ENCODE peak calls at places on chromosomes 3 and 15, in six cellular contexts. S is adrenal gland, J is right lobe of liver, H is lung, G is mesendoderm, B is GM23338. C is an unnamed sample.
A peak's percentile ranks its signal among the peaks of the same experiment; 100 is the strongest.

GRCh38 chr3:50241163-50241562 is 5.2 kb downstream of the GNAI2 start:
- DNase-seq in B (peak; percentile 99), S (no peak), H (no peak), G (peak; percentile 91), J (no peak), C (no peak)

GRCh38 chr3:4772171-4772804 is 206.9 kb upstream of the BHLHE40 start:
- DNase-seq in B (no peak), H (peak; percentile 51), G (no peak), S (peak; percentile 95), J (peak; percentile 64), C (peak; percentile 90)

GRCh38 chr3:71443332-71443731 is 140.2 kb downstream of the FOXP1 start:
- DNase-seq in J (no peak), G (no peak), S (no peak), H (no peak), B (no peak), C (no peak)

GRCh38 chr3:36943601-36944000 is 1.3 kb downstream of the TRANK1 start:
- DNase-seq in H (no peak), G (peak; percentile 40), B (peak; percentile 47), J (no peak), S (no peak), C (no peak)

GRCh38 chr3:172557515-172558220 is 34.4 kb upstream of the TNFSF10 start:
- DNase-seq in S (no peak), G (no peak), B (no peak), H (no peak), J (no peak), C (no peak)

GRCh38 chr3:70889162-70890045 is 577.0 kb upstream of the MDFIC2 start:
- DNase-seq in J (no peak), H (no peak), S (peak; percentile 62), B (no peak), G (no peak), C (no peak)

GRCh38 chr15:98812711-98813441 is 164.5 kb downstream of the IGF1R start:
- DNase-seq in S (peak; percentile 56), B (peak; percentile 79), G (peak; percentile 66), H (no peak), J (no peak), C (no peak)

GRCh38 chr3:30352919-30353318 is 253.5 kb upstream of the TGFBR2 start:
- DNase-seq in H (no peak), S (no peak), B (no peak), J (no peak), G (no peak), C (no peak)

GRCh38 chr3:21328982-21329381 is 422.0 kb downstream of the ZNF385D start:
- DNase-seq in S (no peak), H (no peak), J (no peak), B (no peak), G (no peak), C (no peak)

GRCh38 chr3:64888840-64889239 is 201.0 kb upstream of the ADAMTS9 start:
- DNase-seq in S (no peak), G (no peak), B (no peak), H (no peak), J (no peak), C (no peak)

GRCh38 chr3:72482589-72483249 is 365.5 kb downstream of the SHQ1 start:
- DNase-seq in S (peak; percentile 92), H (peak; percentile 73), G (peak; percentile 69), B (peak; percentile 28), J (peak; percentile 84), C (peak; percentile 71)

GRCh38 chr3:17481116-17481515 is 261.3 kb downstream of the TBC1D5 start:
- DNase-seq in H (no peak), S (no peak), G (no peak), J (no peak), B (no peak), C (no peak)

GRCh38 chr15:32718822-32719716 is 1.3 kb downstream of the GREM1 start:
- DNase-seq in S (no peak), B (peak; percentile 63), H (no peak), G (peak; percentile 52), J (peak; percentile 52), C (peak; percentile 49)

GRCh38 chr15:95286316-95286880 is 1044.1 kb upstream of the NR2F2 start:
- DNase-seq in B (no peak), J (no peak), S (no peak), G (no peak), H (no peak), C (no peak)

GRCh38 chr15:28960979-28961378 is 75.2 kb downstream of the APBA2 start:
- DNase-seq in B (no peak), S (no peak), G (peak; percentile 16), J (no peak), H (no peak), C (no peak)

DNA sequence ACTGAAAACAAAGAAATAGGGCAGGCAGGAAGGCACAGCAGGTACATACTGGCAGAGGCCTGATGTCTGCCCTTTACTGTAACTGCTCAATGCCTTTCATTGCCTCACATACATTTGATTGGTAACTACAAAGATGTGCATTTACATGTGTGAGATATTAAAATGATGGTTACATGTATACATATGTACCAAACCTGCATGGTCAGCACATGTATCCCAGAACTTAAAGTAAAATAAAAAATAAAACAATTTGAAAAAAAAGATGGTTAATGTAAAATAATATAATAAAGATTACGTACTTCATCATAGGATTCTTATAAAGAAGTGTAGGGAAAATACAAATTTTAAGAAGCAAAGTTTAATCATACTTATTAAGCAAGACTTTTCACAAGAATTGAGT is 15.1 kb downstream of the SSR3 start:
- DNase-seq in S (no peak), J (no peak), B (no peak), G (no peak), H (no peak), C (no peak)
- H3K36me3 ChIP-seq in S (no peaks in the 10 kb centered on the region), J (no peaks in the 10 kb centered on the region), B (peaks cover 36% of the 10 kb centered on the region), G (peaks cover 2% of the 10 kb centered on the region), H (peaks cover 32% of the 10 kb centered on the region), C (no peaks in the 10 kb centered on the region)

DNA sequence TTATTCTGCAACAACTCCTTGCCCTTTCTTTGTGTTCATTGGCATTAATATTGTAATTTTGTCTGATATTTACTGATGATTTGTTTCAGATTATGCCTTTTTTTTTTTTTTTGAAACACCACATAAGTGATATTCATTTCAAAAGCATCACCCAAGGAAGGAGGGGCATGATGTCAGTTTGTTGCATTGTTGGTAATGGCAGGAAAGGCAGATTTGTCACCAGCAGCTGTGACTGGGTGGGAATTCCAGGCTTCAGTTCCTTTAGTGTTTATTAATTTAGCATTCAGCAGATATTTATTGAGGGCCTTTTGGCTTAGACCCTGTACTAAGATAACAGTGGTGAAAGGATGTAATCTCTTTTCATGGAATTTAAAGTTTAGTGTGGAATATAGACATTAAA is 19.5 kb downstream of the SENP2 start:
- DNase-seq in G (no peak), H (no peak), J (no peak), S (no peak), B (no peak), C (no peak)
- H3K36me3 ChIP-seq in G (no peaks in the 10 kb centered on the region), H (peaks cover 43% of the 10 kb centered on the region), J (no peaks in the 10 kb centered on the region), S (peaks cover 65% of the 10 kb centered on the region), B (peaks cover 58% of the 10 kb centered on the region), C (no peaks in the 10 kb centered on the region)

DNA sequence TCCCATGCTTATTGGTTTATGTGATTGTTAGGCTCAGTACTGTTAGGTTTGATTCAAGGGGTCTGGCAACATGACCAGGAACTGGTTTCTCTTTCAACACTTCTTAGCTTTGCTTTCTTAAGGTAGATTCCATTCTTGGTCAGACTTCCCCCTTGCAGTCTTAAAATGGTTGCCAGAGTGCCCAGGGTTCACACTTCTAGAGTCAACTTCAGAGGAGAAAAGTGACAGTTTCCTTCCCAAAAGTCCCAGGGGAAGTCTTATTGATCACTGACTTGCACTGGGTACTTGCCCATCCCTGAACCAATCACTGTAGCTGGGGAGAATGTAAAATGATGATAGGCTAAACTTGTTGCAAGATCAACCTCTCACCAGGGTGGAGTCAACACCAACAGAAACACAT is 14.1 kb downstream of the MGLL start:
- DNase-seq in B (no peak), H (no peak), J (no peak), G (no peak), S (no peak), C (no peak)
- H3K36me3 ChIP-seq in B (no peaks in the 10 kb centered on the region), H (peaks cover 3% of the 10 kb centered on the region), J (peaks cover 4% of the 10 kb centered on the region), G (no peaks in the 10 kb centered on the region), S (no peaks in the 10 kb centered on the region), C (no peaks in the 10 kb centered on the region)

DNA sequence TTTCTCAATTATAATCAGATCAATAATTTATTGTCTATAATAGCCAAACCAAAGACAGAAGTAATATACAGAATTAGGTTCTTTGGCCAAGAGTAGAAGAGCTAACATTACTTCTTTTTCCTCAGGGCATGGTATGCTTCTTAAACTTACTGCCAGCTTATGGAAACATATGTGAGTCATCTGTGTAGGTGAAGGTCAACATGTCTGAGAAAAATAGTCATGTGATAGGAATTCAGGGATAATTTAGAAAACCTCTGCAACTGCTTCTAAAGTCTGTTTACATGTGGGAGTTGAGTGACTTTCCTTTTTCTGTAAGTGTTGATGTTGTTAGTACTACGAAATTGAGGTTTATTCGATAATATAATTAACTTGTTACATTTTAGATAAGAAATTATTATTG is 19.2 kb upstream of the MAP6D1 start:
- DNase-seq in J (no peak), B (no peak), S (no peak), G (no peak), H (no peak), C (no peak)
- H3K36me3 ChIP-seq in J (no peaks in the 10 kb centered on the region), B (peaks cover 42% of the 10 kb centered on the region), S (peaks cover 71% of the 10 kb centered on the region), G (peaks cover 6% of the 10 kb centered on the region), H (peaks cover 53% of the 10 kb centered on the region), C (peaks cover 9% of the 10 kb centered on the region)

GRCh38 chr15:88627463-88627862 is 6.3 kb downstream of the AEN start:
- DNase-seq in B (no peak), G (no peak), J (no peak), S (no peak), H (no peak), C (peak; percentile 67)

GRCh38 chr15:88628018-88628673 is 7.0 kb downstream of the AEN start:
- DNase-seq in G (no peak), J (no peak), S (no peak), H (no peak), B (no peak), C (peak; percentile 53)

GRCh38 chr15:88630798-88631463 is 7.9 kb upstream of the ISG20 start:
- DNase-seq in H (no peak), B (no peak), J (no peak), G (no peak), S (no peak), C (peak; percentile 45)

GRCh38 chr15:88630141-88630721 is 8.6 kb upstream of the ISG20 start:
- DNase-seq in H (no peak), J (no peak), G (peak; percentile 53), B (no peak), S (no peak), C (peak; percentile 78)

DNA sequence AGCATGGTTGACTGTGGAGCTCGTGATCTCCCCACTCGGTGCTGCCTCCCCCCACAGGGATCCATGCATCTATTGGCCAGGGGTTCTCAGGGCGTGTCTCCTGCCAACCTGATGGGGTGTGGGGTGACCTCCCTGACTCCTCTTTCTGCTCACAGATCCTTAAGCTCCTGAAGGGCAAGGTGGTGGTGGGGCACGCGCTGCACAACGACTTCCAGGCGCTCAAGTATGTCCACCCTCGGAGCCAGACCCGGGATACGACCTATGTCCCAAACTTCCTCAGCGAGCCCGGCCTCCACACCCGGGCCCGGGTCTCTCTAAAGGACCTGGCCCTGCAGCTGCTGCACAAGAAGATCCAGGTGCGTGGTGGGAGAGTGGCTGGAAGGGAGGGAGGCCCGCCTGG is 7.9 kb downstream of the AEN start:
- DNase-seq in G (no peak), B (no peak), J (no peak), H (no peak), S (no peak), C (no peak)
- H3K36me3 ChIP-seq in G (peaks cover 27% of the 10 kb centered on the region), B (peaks cover 60% of the 10 kb centered on the region), J (peaks cover 6% of the 10 kb centered on the region), H (peaks cover 10% of the 10 kb centered on the region), S (peaks cover 22% of the 10 kb centered on the region), C (no peaks in the 10 kb centered on the region)